ENCODE peak calls at places on chromosomes 5 and 9, in six cellular contexts. C is fibroblast of villous mesenchyme, M is NCI-H1436 treated with DMSO at 0.1 percent for 48 hours, R is hippocampal formation, H is lung, J is posterior cingulate gyrus. V is an unnamed sample.

GRCh38 chr5:155529366-155529765 is 515.8 kb downstream of the KIF4B start:
- DNase-seq in C (no peak), M (no peak), R (no peak), H (no peak), J (no peak), V (no peak)

GRCh38 chr5:152649609-152650008 is 244.5 kb upstream of the NMUR2 start:
- DNase-seq in C (no peak), M (no peak), R (no peak), H (no peak), J (no peak), V (no peak)

GRCh38 chr5:31182146-31182545 is 11.3 kb upstream of the CDH6 start:
- DNase-seq in C (no peak), M (no peak), R (no peak), H (no peak), J (no peak), V (no peak)

GRCh38 chr9:88533951-88534455 is 975 bp upstream of the NXNL2 start:
- DNase-seq in C (peak), M (no peak), R (no peak), H (peak), J (no peak), V (no peak)

GRCh38 chr9:91433180-91433579 is 9.5 kb upstream of the NFIL3 start:
- DNase-seq in C (peak), M (no peak), R (peak), H (no peak), J (no peak), V (peak)

GRCh38 chr5:55234171-55234700 is 828 bp upstream of the CCNO start:
- DNase-seq in C (peak), M (no peak), R (no peak), H (no peak), J (no peak), V (no peak)

GRCh38 chr9:136963751-136964150 is 11.7 kb downstream of the LCN12 start:
- DNase-seq in C (no peak), M (no peak), R (no peak), H (no peak), J (no peak), V (no peak)

GRCh38 chr5:134438641-134439621 is 27.2 kb upstream of the CDKN2AIPNL start:
- DNase-seq in C (peak), M (peak), R (no peak), H (peak), J (peak), V (peak)

GRCh38 chr5:66122379-66123034 is 21.6 kb upstream of the SREK1 start:
- DNase-seq in C (no peak), M (no peak), R (no peak), H (no peak), J (no peak), V (no peak)

GRCh38 chr5:91957671-91958070 is 574.6 kb upstream of the ARRDC3 start:
- DNase-seq in C (no peak), M (no peak), R (no peak), H (no peak), J (no peak), V (peak)

GRCh38 chr9:26392639-26393038 is 500.0 kb downstream of the CAAP1 start:
- DNase-seq in C (no peak), M (no peak), R (no peak), H (no peak), J (no peak), V (no peak)

GRCh38 chr5:88769165-88769564 is 113.8 kb downstream of the MEF2C start:
- DNase-seq in C (no peak), M (no peak), R (no peak), H (no peak), J (no peak), V (no peak)

GRCh38 chr5:139903450-139903804 is 107.8 kb downstream of the PSD2 start:
- DNase-seq in C (no peak), M (no peak), R (no peak), H (no peak), J (no peak), V (no peak)

GRCh38 chr9:126682928-126683697 is 69.4 kb downstream of the LMX1B start:
- DNase-seq in C (no peak), M (no peak), R (no peak), H (no peak), J (no peak), V (no peak)

GRCh38 chr5:81838307-81838906 is 87.5 kb upstream of the SSBP2 start:
- DNase-seq in C (peak), M (no peak), R (no peak), H (no peak), J (no peak), V (peak)

GRCh38 chr9:14797442-14797841 is 74.9 kb upstream of the CER1 start:
- DNase-seq in C (peak), M (no peak), R (no peak), H (no peak), J (no peak), V (peak)

GRCh38 chr9:115590016-115590415 is 472.1 kb upstream of the TNC start:
- DNase-seq in C (peak), M (no peak), R (no peak), H (peak), J (no peak), V (peak)

GRCh38 chr5:56981906-56982305 is 30.0 kb upstream of the MIER3 start:
- DNase-seq in C (no peak), M (no peak), R (no peak), H (no peak), J (no peak), V (no peak)

GRCh38 chr5:172958268-172959046 is 767 bp upstream of the RPL26L1 start:
- DNase-seq in C (peak), M (no peak), R (peak), H (peak), J (peak), V (peak)

GRCh38 chr5:164054461-164054860 is 549.0 kb downstream of the MAT2B start:
- DNase-seq in C (no peak), M (no peak), R (no peak), H (no peak), J (no peak), V (no peak)

GRCh38 chr9:35791321-35791921 is at the start of gene NPR2:
- DNase-seq in C (peak), M (no peak), R (no peak), H (no peak), J (peak), V (peak)

GRCh38 chr5:157356576-157356975 is 90.7 kb downstream of the CYFIP2 start:
- DNase-seq in C (no peak), M (no peak), R (no peak), H (no peak), J (no peak), V (no peak)

V was measured in fibroblast of pulmonary artery.